ENCODE peak calls at places on chromosomes 7 and 10, in six cellular contexts. One of them, this sample, is unnamed.

GRCh38 chr7:108146070-108146842 is 16.1 kb upstream of the LAMB4 start:
- DNase-seq in epithelial cell of proximal tubule: peak
- DNase-seq in adrenal gland: peak
- DNase-seq in MCF 10A: peak
- DNase-seq in right lobe of liver: peak
- DNase-seq in ovary: peak
- DNase-seq in this sample: peak

GRCh38 chr10:125103466-125104377 is 56.6 kb downstream of the CTBP2 start:
- DNase-seq in epithelial cell of proximal tubule: no peak
- DNase-seq in adrenal gland: no peak
- DNase-seq in MCF 10A: no peak
- DNase-seq in right lobe of liver: no peak
- DNase-seq in ovary: peak
- DNase-seq in this sample: no peak

GRCh38 chr7:74619235-74619860 is 38.2 kb upstream of the GTF2I start:
- DNase-seq in MCF 10A: no peak
- DNase-seq in right lobe of liver: no peak
- DNase-seq in adrenal gland: no peak
- DNase-seq in epithelial cell of proximal tubule: no peak
- DNase-seq in ovary: no peak
- DNase-seq in this sample: no peak

GRCh38 chr10:128431083-128431482 is 304.9 kb upstream of the MKI67 start:
- DNase-seq in epithelial cell of proximal tubule: no peak
- DNase-seq in right lobe of liver: no peak
- DNase-seq in ovary: no peak
- DNase-seq in MCF 10A: no peak
- DNase-seq in adrenal gland: no peak
- DNase-seq in this sample: no peak

GRCh38 chr7:48168159-48168558 is 3.1 kb upstream of the ABCA13 start:
- DNase-seq in MCF 10A: peak
- DNase-seq in epithelial cell of proximal tubule: peak
- DNase-seq in right lobe of liver: no peak
- DNase-seq in ovary: no peak
- DNase-seq in adrenal gland: no peak
- DNase-seq in this sample: no peak

GRCh38 chr7:95772771-95773581 is 622 bp downstream of the DYNC1I1 start:
- DNase-seq in right lobe of liver: no peak
- DNase-seq in MCF 10A: no peak
- DNase-seq in ovary: peak
- DNase-seq in adrenal gland: peak
- DNase-seq in epithelial cell of proximal tubule: no peak
- DNase-seq in this sample: no peak

GRCh38 chr10:116038259-116038658 is 234.7 kb downstream of the GFRA1 start:
- DNase-seq in right lobe of liver: peak
- DNase-seq in epithelial cell of proximal tubule: peak
- DNase-seq in ovary: no peak
- DNase-seq in MCF 10A: peak
- DNase-seq in adrenal gland: peak
- DNase-seq in this sample: peak

GRCh38 chr10:61760943-61761824 is 98.5 kb downstream of the CABCOCO1 start:
- DNase-seq in ovary: no peak
- DNase-seq in epithelial cell of proximal tubule: peak
- DNase-seq in MCF 10A: peak
- DNase-seq in right lobe of liver: no peak
- DNase-seq in adrenal gland: peak
- DNase-seq in this sample: no peak

GRCh38 chr7:101410743-101411476 is 48.2 kb downstream of the COL26A1 start:
- DNase-seq in adrenal gland: peak
- DNase-seq in right lobe of liver: peak
- DNase-seq in epithelial cell of proximal tubule: no peak
- DNase-seq in MCF 10A: no peak
- DNase-seq in ovary: no peak
- DNase-seq in this sample: peak

GRCh38 chr7:31545549-31545948 is 31.7 kb downstream of the ITPRID1 start:
- DNase-seq in ovary: no peak
- DNase-seq in right lobe of liver: no peak
- DNase-seq in adrenal gland: no peak
- DNase-seq in epithelial cell of proximal tubule: no peak
- DNase-seq in MCF 10A: no peak
- DNase-seq in this sample: no peak

GRCh38 chr7:144470052-144470451 is 66.6 kb upstream of the NOBOX start:
- DNase-seq in MCF 10A: no peak
- DNase-seq in epithelial cell of proximal tubule: no peak
- DNase-seq in right lobe of liver: no peak
- DNase-seq in ovary: no peak
- DNase-seq in adrenal gland: no peak
- DNase-seq in this sample: no peak

GRCh38 chr7:120521761-120522737 is 249.1 kb downstream of the KCND2 start:
- DNase-seq in ovary: no peak
- DNase-seq in MCF 10A: no peak
- DNase-seq in adrenal gland: no peak
- DNase-seq in right lobe of liver: no peak
- DNase-seq in epithelial cell of proximal tubule: no peak
- DNase-seq in this sample: no peak

GRCh38 chr7:25754333-25754732 is 397.7 kb upstream of the NFE2L3 start:
- DNase-seq in right lobe of liver: no peak
- DNase-seq in ovary: no peak
- DNase-seq in adrenal gland: no peak
- DNase-seq in MCF 10A: no peak
- DNase-seq in epithelial cell of proximal tubule: no peak
- DNase-seq in this sample: no peak

GRCh38 chr10:113323985-113324384 is 228.9 kb upstream of the HABP2 start:
- DNase-seq in right lobe of liver: no peak
- DNase-seq in MCF 10A: no peak
- DNase-seq in ovary: no peak
- DNase-seq in adrenal gland: no peak
- DNase-seq in epithelial cell of proximal tubule: no peak
- DNase-seq in this sample: no peak

GRCh38 chr10:22612316-22612715 is 102.1 kb downstream of the PIP4K2A start:
- DNase-seq in ovary: no peak
- DNase-seq in right lobe of liver: no peak
- DNase-seq in epithelial cell of proximal tubule: no peak
- DNase-seq in adrenal gland: no peak
- DNase-seq in MCF 10A: no peak
- DNase-seq in this sample: no peak

GRCh38 chr7:34143397-34143796 is 238.1 kb downstream of the BMPER start:
- DNase-seq in MCF 10A: peak
- DNase-seq in ovary: no peak
- DNase-seq in right lobe of liver: no peak
- DNase-seq in epithelial cell of proximal tubule: no peak
- DNase-seq in adrenal gland: no peak
- DNase-seq in this sample: no peak

GRCh38 chr10:52864459-52865106 is 92.0 kb upstream of the MBL2 start:
- DNase-seq in MCF 10A: peak
- DNase-seq in ovary: no peak
- DNase-seq in epithelial cell of proximal tubule: peak
- DNase-seq in adrenal gland: peak
- DNase-seq in right lobe of liver: peak
- DNase-seq in this sample: no peak

GRCh38 chr7:65454479-65454878 is 80.8 kb downstream of the ZNF92 start:
- DNase-seq in epithelial cell of proximal tubule: no peak
- DNase-seq in right lobe of liver: no peak
- DNase-seq in ovary: no peak
- DNase-seq in MCF 10A: no peak
- DNase-seq in adrenal gland: no peak
- DNase-seq in this sample: no peak

GRCh38 chr10:70283071-70283444 is 746 bp downstream of the NPFFR1 start:
- DNase-seq in epithelial cell of proximal tubule: no peak
- DNase-seq in right lobe of liver: no peak
- DNase-seq in ovary: no peak
- DNase-seq in adrenal gland: no peak
- DNase-seq in MCF 10A: no peak
- DNase-seq in this sample: no peak

GRCh38 chr10:70284542-70285150 is 842 bp upstream of the NPFFR1 start:
- DNase-seq in MCF 10A: no peak
- DNase-seq in right lobe of liver: no peak
- DNase-seq in ovary: no peak
- DNase-seq in adrenal gland: no peak
- DNase-seq in epithelial cell of proximal tubule: no peak
- DNase-seq in this sample: no peak

GRCh38 chr10:70286616-70287015 is 2.8 kb upstream of the NPFFR1 start:
- DNase-seq in MCF 10A: no peak
- DNase-seq in right lobe of liver: no peak
- DNase-seq in adrenal gland: no peak
- DNase-seq in ovary: no peak
- DNase-seq in epithelial cell of proximal tubule: no peak
- DNase-seq in this sample: no peak

GRCh38 chr10:70285432-70285831 is 1.6 kb upstream of the NPFFR1 start:
- DNase-seq in right lobe of liver: no peak
- DNase-seq in ovary: no peak
- DNase-seq in epithelial cell of proximal tubule: no peak
- DNase-seq in adrenal gland: no peak
- DNase-seq in MCF 10A: no peak
- DNase-seq in this sample: no peak

GRCh38 chr10:70283445-70284399 is at the start of gene NPFFR1:
- DNase-seq in right lobe of liver: no peak
- DNase-seq in MCF 10A: no peak
- DNase-seq in ovary: no peak
- DNase-seq in epithelial cell of proximal tubule: no peak
- DNase-seq in adrenal gland: no peak
- DNase-seq in this sample: no peak
- TF ChIP-seq CTCF in right lobe of liver: no peak
- TF ChIP-seq CTCF in MCF 10A: no peak
- TF ChIP-seq CTCF in ovary: no peak
- TF ChIP-seq CTCF in epithelial cell of proximal tubule: peak
- TF ChIP-seq CTCF in adrenal gland: no peak
- TF ChIP-seq CTCF in this sample: no peak

DNA sequence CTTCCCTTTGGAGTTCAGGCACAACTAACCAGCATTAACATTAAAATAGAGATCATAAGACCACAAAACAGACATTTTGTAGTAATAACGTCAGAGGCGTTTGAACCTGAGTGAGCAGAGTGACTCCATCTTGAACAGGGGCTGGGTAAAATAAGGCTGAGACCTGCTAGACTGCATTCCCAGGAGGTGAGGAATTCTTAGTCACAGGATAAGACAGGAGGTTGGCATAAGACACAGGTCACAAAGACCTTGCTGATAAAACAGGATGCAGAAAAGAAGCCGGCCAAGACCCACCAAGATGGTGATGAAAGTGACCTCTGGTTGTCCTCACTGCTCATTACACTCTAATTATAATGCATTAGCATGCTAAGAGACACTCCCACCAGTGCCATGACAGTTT is 493.2 kb upstream of the AUTS2 start:
- DNase-seq in adrenal gland: no peak
- DNase-seq in right lobe of liver: no peak
- DNase-seq in ovary: no peak
- DNase-seq in epithelial cell of proximal tubule: no peak
- DNase-seq in MCF 10A: no peak
- DNase-seq in this sample: no peak
- TF ChIP-seq CTCF in adrenal gland: no peak
- TF ChIP-seq CTCF in right lobe of liver: no peak
- TF ChIP-seq CTCF in ovary: no peak
- TF ChIP-seq CTCF in epithelial cell of proximal tubule: no peak
- TF ChIP-seq CTCF in MCF 10A: no peak
- TF ChIP-seq CTCF in this sample: no peak

DNA sequence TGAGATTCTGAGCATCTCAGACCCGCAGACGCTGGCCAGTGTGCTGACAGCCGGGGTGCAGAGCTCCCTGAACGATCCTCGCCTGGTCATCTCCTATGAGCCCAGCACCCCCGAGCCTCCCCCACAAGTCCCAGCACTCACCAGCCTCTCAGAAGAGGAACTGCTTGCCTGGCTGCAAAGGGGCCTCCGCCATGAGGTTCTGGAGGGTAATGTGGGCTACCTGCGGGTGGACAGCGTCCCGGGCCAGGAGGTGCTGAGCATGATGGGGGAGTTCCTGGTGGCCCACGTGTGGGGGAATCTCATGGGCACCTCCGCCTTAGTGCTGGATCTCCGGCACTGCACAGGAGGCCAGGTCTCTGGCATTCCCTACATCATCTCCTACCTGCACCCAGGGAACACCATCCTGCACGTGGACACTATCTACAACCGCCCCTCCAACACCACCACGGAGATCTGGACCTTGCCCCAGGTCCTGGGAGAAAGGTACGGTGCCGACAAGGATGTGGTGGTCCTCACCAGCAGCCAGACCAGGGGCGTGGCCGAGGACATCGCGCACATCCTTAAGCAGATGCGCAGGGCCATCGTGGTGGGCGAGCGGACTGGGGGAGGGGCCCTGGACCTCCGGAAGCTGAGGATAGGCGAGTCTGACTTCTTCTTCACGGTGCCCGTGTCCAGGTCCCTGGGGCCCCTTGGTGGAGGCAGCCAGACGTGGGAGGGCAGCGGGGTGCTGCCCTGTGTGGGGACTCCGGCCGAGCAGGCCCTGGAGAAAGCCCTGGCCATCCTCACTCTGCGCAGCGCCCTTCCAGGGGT is 703 bp downstream of the RBP3 start:
- DNase-seq in right lobe of liver: no peak
- DNase-seq in MCF 10A: no peak
- DNase-seq in epithelial cell of proximal tubule: no peak
- DNase-seq in adrenal gland: no peak
- DNase-seq in ovary: no peak
- DNase-seq in this sample: no peak
- TF ChIP-seq CTCF in right lobe of liver: no peak
- TF ChIP-seq CTCF in MCF 10A: no peak
- TF ChIP-seq CTCF in epithelial cell of proximal tubule: no peak
- TF ChIP-seq CTCF in adrenal gland: no peak
- TF ChIP-seq CTCF in ovary: no peak
- TF ChIP-seq CTCF in this sample: no peak

GRCh38 chr10:17179002-17179401 is 22.5 kb downstream of the TRDMT1 start:
- DNase-seq in ovary: no peak
- DNase-seq in epithelial cell of proximal tubule: no peak
- DNase-seq in MCF 10A: peak
- DNase-seq in adrenal gland: no peak
- DNase-seq in right lobe of liver: no peak
- DNase-seq in this sample: no peak

GRCh38 chr10:17181751-17182150 is 19.7 kb downstream of the TRDMT1 start:
- DNase-seq in epithelial cell of proximal tubule: no peak
- DNase-seq in MCF 10A: no peak
- DNase-seq in adrenal gland: no peak
- DNase-seq in ovary: no peak
- DNase-seq in right lobe of liver: no peak
- DNase-seq in this sample: no peak

GRCh38 chr10:17178006-17178405 is 23.5 kb downstream of the TRDMT1 start:
- DNase-seq in MCF 10A: no peak
- DNase-seq in right lobe of liver: no peak
- DNase-seq in adrenal gland: no peak
- DNase-seq in ovary: no peak
- DNase-seq in epithelial cell of proximal tubule: no peak
- DNase-seq in this sample: no peak

GRCh38 chr10:17185873-17186272 is 15.6 kb downstream of the TRDMT1 start:
- DNase-seq in adrenal gland: no peak
- DNase-seq in ovary: no peak
- DNase-seq in MCF 10A: no peak
- DNase-seq in epithelial cell of proximal tubule: no peak
- DNase-seq in right lobe of liver: no peak
- DNase-seq in this sample: no peak

DNA sequence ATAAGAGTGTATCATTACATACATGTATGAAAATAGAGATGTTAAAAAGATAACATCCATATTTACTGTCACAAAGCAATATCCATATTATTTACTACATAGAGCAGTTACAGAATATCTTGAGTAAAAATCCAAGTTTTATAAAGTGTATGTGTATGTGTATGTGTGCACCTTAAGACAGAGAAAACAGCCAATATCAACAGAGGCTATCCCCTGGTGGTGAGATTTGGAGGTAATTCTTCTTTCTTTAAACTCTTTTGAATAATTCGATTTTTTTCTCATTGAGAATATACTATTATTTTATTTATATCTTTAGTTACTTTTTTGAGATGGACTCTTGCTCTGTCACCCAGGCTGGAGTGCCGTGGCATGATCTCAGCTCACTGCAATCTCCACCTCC is 18.4 kb downstream of the TRDMT1 start:
- DNase-seq in MCF 10A: no peak
- DNase-seq in adrenal gland: no peak
- DNase-seq in right lobe of liver: no peak
- DNase-seq in epithelial cell of proximal tubule: no peak
- DNase-seq in ovary: no peak
- DNase-seq in this sample: no peak
- TF ChIP-seq CTCF in MCF 10A: peak
- TF ChIP-seq CTCF in adrenal gland: no peak
- TF ChIP-seq CTCF in right lobe of liver: no peak
- TF ChIP-seq CTCF in epithelial cell of proximal tubule: peak
- TF ChIP-seq CTCF in ovary: no peak
- TF ChIP-seq CTCF in this sample: no peak

This sample was measured in colonic mucosa.